ENCODE peak calls at places on chromosomes 13 and 19, in nine cellular contexts. W, K, Q, S, D, E, L, H and U are unnamed samples.

GRCh38 chr13:26558074-26558805 is 757 bp downstream of the WASF3 start:
- DNase-seq in W (no peak), K (no peak), Q (no peak), S (no peak), D (no peak), E (peak; percentile 73), L (no peak), H (no peak), U (peak; percentile 31)

GRCh38 chr13:91058066-91058465 is 289.4 kb upstream of the MIR17HG start:
- DNase-seq in W (no peak), K (no peak), Q (no peak), S (no peak), D (no peak), E (no peak), L (no peak), H (peak; percentile 5), U (no peak)

GRCh38 chr13:75454497-75454896 is 27.5 kb downstream of the TBC1D4 start:
- DNase-seq in W (no peak), K (no peak), Q (no peak), S (no peak), D (no peak), E (no peak), L (no peak), H (no peak), U (no peak)

GRCh38 chr19:55113570-55114039 is 3.8 kb downstream of the PPP1R12C start:
- DNase-seq in W (peak; percentile 90), K (peak; percentile 85), Q (peak; percentile 90), S (peak; percentile 99), D (peak; percentile 81), E (peak; percentile 70), L (peak; percentile 58), H (peak; percentile 81), U (peak; percentile 88)

GRCh38 chr19:45362291-45362690 is 8.1 kb downstream of the ERCC2 start:
- DNase-seq in W (no peak), K (no peak), Q (no peak), S (no peak), D (no peak), E (no peak), L (no peak), H (no peak), U (no peak)

GRCh38 chr13:91468301-91468700 is 69.9 kb downstream of the GPC5 start:
- DNase-seq in W (no peak), K (no peak), Q (no peak), S (no peak), D (no peak), E (no peak), L (no peak), H (peak; percentile 9), U (no peak)

GRCh38 chr13:41596190-41596589 is 138.8 kb downstream of the RGCC start:
- DNase-seq in W (no peak), K (no peak), Q (no peak), S (no peak), D (no peak), E (no peak), L (no peak), H (no peak), U (no peak)

GRCh38 chr19:14150041-14150769 is 13.8 kb upstream of the ASF1B start:
- DNase-seq in W (no peak), K (no peak), Q (no peak), S (no peak), D (no peak), E (peak; percentile 61), L (no peak), H (no peak), U (no peak)

GRCh38 chr13:113034451-113035208 is 65.6 kb downstream of the MCF2L start:
- DNase-seq in W (no peak), K (no peak), Q (no peak), S (no peak), D (peak; percentile 24), E (peak; percentile 57), L (peak; percentile 38), H (peak; percentile 32), U (peak; percentile 66)

GRCh38 chr19:10510301-10510802 is 6.9 kb downstream of the S1PR5 start:
- DNase-seq in W (no peak), K (no peak), Q (no peak), S (no peak), D (peak; percentile 33), E (peak; percentile 81), L (no peak), H (no peak), U (no peak)

GRCh38 chr13:64546371-64546770 is 2683.8 kb downstream of the PCDH9 start:
- DNase-seq in W (no peak), K (no peak), Q (no peak), S (no peak), D (no peak), E (no peak), L (no peak), H (no peak), U (no peak)

GRCh38 chr13:101714195-101714594 is 261.7 kb downstream of the ITGBL1 start:
- DNase-seq in W (no peak), K (no peak), Q (no peak), S (no peak), D (no peak), E (no peak), L (no peak), H (no peak), U (no peak)

GRCh38 chr19:39870171-39870971 is 24.2 kb upstream of the FBL start:
- DNase-seq in W (no peak), K (no peak), Q (no peak), S (no peak), D (no peak), E (no peak), L (no peak), H (no peak), U (no peak)

GRCh38 chr13:48532146-48532472 is 771 bp downstream of the RCBTB2 start:
- DNase-seq in W (no peak), K (no peak), Q (no peak), S (no peak), D (no peak), E (no peak), L (no peak), H (no peak), U (no peak)

GRCh38 chr13:32010137-32010536 is 21.4 kb upstream of the FRY start:
- DNase-seq in W (no peak), K (no peak), Q (no peak), S (no peak), D (no peak), E (no peak), L (no peak), H (no peak), U (no peak)

GRCh38 chr19:46256855-46257254 is 27.3 kb downstream of the IGFL1 start:
- DNase-seq in W (no peak), K (no peak), Q (no peak), S (no peak), D (no peak), E (no peak), L (no peak), H (peak; percentile 38), U (no peak)

GRCh38 chr19:49339364-49340068 is 4.3 kb downstream of the CD37 start:
- DNase-seq in W (peak; percentile 92), K (peak; percentile 91), Q (peak; percentile 73), S (peak; percentile 97), D (peak; percentile 84), E (peak; percentile 90), L (peak; percentile 87), H (no peak), U (peak; percentile 90)

GRCh38 chr19:20273376-20273775 is 106.4 kb downstream of the ZNF486 start:
- DNase-seq in W (no peak), K (no peak), Q (no peak), S (no peak), D (no peak), E (no peak), L (no peak), H (no peak), U (no peak)
- H3K4me1 ChIP-seq in W (no peaks in the 10 kb centered on the region), K (no peaks in the 10 kb centered on the region), Q (no peaks in the 10 kb centered on the region), S (no peaks in the 10 kb centered on the region), D (peaks cover 3% of the 10 kb centered on the region), E (no peaks in the 10 kb centered on the region), L (no peaks in the 10 kb centered on the region), H (no peaks in the 10 kb centered on the region), U (no peaks in the 10 kb centered on the region)

DNA sequence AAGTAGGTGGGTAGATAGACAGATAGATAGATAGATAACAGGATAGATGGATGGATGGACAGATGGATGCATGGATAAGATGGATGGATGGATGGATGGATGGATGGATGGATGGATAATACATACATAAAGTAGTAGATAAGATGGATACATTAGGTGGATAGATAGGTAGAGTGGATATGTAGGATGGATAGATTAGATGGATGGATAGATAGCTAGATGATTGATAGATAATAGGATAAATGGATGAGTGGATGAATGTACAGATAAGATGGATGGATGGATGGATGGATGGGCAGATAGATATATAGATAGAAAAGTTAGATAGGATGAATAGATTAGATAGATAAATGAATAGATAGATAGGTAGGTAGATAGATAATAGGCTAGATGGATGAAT is 2.1 kb downstream of the CYP4F3 start:
- DNase-seq in W (no peak), K (no peak), Q (no peak), S (no peak), D (no peak), E (no peak), L (no peak), H (no peak), U (no peak)
- TF ChIP-seq EP300 in W (no peak), K (no peak), Q (no peak), S (no peak), D (no peak), E (no peak), L (no peak), H (no peak), U (no peak)

GRCh38 chr19:30799854-30800755 is 427.9 kb downstream of the ZNF536 start:
- DNase-seq in W (no peak), K (peak; percentile 43), Q (no peak), S (no peak), D (peak; percentile 39), E (no peak), L (peak; percentile 28), H (peak; percentile 38), U (peak; percentile 63)
- TF ChIP-seq CTCF in W (peak; percentile 2), K (peak; percentile 70), Q (peak; percentile 44), S (no peak), D (peak; percentile 72), E (peak; percentile 10), L (no peak), H (peak; percentile 56), U (no peak)

GRCh38 chr19:531753-532571 is at the start of gene CDC34:
- DNase-seq in W (no peak), K (no peak), Q (no peak), S (no peak), D (peak; percentile 26), E (peak; percentile 68), L (no peak), H (no peak), U (no peak)

GRCh38 chr19:533485-534058 is 2.0 kb downstream of the CDC34 start:
- DNase-seq in W (no peak), K (no peak), Q (no peak), S (peak; percentile 67), D (no peak), E (no peak), L (no peak), H (no peak), U (no peak)

GRCh38 chr19:532578-533484 is 1.3 kb downstream of the CDC34 start:
- DNase-seq in W (no peak), K (peak; percentile 65), Q (peak; percentile 50), S (peak; percentile 94), D (peak; percentile 68), E (peak; percentile 80), L (peak; percentile 85), H (peak; percentile 63), U (peak; percentile 83)

GRCh38 chr19:531009-531752 is 379 bp upstream of the CDC34 start:
- DNase-seq in W (no peak), K (peak; percentile 74), Q (peak; percentile 68), S (peak; percentile 91), D (peak; percentile 90), E (peak; percentile 99), L (peak; percentile 88), H (peak; percentile 82), U (peak; percentile 94)

GRCh38 chr19:530133-531008 is 1.2 kb upstream of the CDC34 start:
- DNase-seq in W (no peak), K (no peak), Q (no peak), S (peak; percentile 64), D (peak; percentile 9), E (no peak), L (no peak), H (no peak), U (no peak)
- H3K4me1 ChIP-seq in W (peaks cover 30% of the 10 kb centered on the region), K (peaks cover 36% of the 10 kb centered on the region), Q (peaks cover 22% of the 10 kb centered on the region), S (no peaks in the 10 kb centered on the region), D (peaks cover 29% of the 10 kb centered on the region), E (peaks cover 11% of the 10 kb centered on the region), L (peaks cover 35% of the 10 kb centered on the region), H (peaks cover 32% of the 10 kb centered on the region), U (peaks cover 12% of the 10 kb centered on the region)